ENCODE peak calls at places on chromosomes 3 and 15, in five cellular contexts. E, U, V, W and T are unnamed samples. For H3K4me1 and H3K9me2, the result is how much of the 10 kb centered on the place peaks cover.

GRCh38 chr3:136070334-136070733 is 104.8 kb downstream of the PPP2R3A start:
- DNase-seq in E (peak), W (no peak), U (no peak), V (peak), T (no peak)

GRCh38 chr3:55897573-55898224 is 410.6 kb upstream of the WNT5A start:
- DNase-seq in E (peak), W (no peak), U (peak), V (peak), T (peak)

GRCh38 chr15:100170673-100171210 is 171.0 kb downstream of the ADAMTS17 start:
- DNase-seq in U (no peak), V (no peak), W (no peak), E (no peak), T (no peak)

GRCh38 chr3:108410531-108410984 is 99.8 kb downstream of the MYH15 start:
- DNase-seq in W (no peak), U (no peak), E (no peak), V (no peak), T (no peak)

GRCh38 chr3:134801204-134801958 is 6.3 kb downstream of the EPHB1 start:
- DNase-seq in W (no peak), U (no peak), V (no peak), E (no peak), T (no peak)

GRCh38 chr3:167228135-167228534 is 152.0 kb downstream of the ZBBX start:
- DNase-seq in E (peak), U (no peak), V (peak), W (no peak), T (no peak)

GRCh38 chr3:153284282-153284938 is 122.4 kb downstream of the RAP2B start:
- DNase-seq in E (peak), V (peak), W (no peak), U (no peak), T (peak)

GRCh38 chr3:174869448-174869847 is 10.3 kb downstream of the NAALADL2 start:
- DNase-seq in E (no peak), V (no peak), W (no peak), U (no peak), T (no peak)

GRCh38 chr3:124780356-124780755 is 50.1 kb downstream of the UMPS start:
- DNase-seq in U (peak), V (no peak), E (peak), W (no peak), T (peak)

GRCh38 chr15:74132681-74133070 is 2.3 kb downstream of the ISLR2 start:
- DNase-seq in V (no peak), W (no peak), U (peak), E (peak), T (no peak)

GRCh38 chr15:67823371-67824156 is 1.7 kb upstream of the SKOR1 start:
- DNase-seq in V (no peak), E (no peak), W (no peak), U (peak), T (no peak)
- TF ChIP-seq EZH2 in V (peak), E (peak), W (no peak), U (peak), T (peak)

GRCh38 chr15:67137951-67138935 is 72.8 kb downstream of the SMAD3 start:
- DNase-seq in V (no peak), E (peak), W (no peak), U (no peak), T (no peak)
- H3K4me1 ChIP-seq in V (half or more), E (half or more), W (under half), U (under half), T (half or more)

GRCh38 chr15:31433574-31433973 is 106.9 kb downstream of the KLF13 start:
- DNase-seq in U (no peak), V (no peak), W (no peak), E (no peak), T (no peak)
- H3K9me2 ChIP-seq in U (under half), V (under half), W (under half), E (under half), T (under half)

DNA sequence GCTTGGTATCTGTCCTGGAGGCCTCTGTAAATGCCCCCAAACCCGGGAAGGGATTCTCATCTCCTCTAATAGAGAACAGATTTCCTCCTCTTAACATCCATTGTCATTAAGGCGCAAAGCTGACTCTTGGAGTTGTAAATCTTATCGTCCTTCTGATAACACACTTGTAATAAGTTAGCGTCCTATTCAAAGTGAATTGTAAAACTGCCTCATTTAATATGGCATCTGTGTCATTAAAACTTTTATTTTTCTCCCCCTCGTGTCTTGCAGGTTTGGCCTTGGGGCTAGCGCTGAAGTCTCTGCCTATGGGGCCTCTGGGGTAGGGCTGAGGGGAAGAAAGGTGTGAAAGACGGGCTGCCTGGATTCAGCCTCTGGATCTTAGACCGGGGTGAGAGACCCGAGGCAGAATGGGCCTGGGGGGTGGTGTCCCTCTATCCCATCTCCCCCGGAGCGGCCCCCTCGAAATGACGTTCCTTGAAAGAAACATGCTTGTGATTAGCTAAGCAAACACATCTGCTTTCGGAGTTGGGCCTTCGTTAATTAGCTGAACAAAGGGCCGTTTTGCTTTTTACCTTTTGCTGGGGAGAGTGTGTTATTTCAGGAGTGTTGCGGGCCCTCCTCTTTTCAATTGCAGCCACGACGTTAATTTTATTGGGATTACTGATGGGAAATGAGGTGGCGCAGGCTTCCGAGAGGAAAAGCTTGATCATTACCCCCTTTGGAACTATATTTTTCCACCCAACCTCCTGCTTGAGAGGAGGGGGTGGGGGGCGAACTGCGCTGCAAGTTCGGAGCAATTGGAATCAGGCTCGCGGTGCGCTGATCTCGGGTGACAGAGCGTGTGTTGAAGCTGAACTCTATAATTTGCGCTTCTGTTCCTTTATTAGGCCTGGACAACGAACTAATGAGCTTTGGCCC is 12.4 kb downstream of the NR2F2 start:
- DNase-seq in E (no peak), V (no peak), U (peak), W (no peak), T (no peak)
- TF ChIP-seq EZH2 in E (no peak), V (no peak), U (peak), W (no peak), T (no peak)